ENCODE peak calls at places on chromosomes 13 and 19, in seven cellular contexts. One of them, this sample, is unnamed. For H3K36me3, the result is how much of the 10 kb centered on the place peaks cover.

GRCh38 chr19:51572908-51573307 is 1.8 kb downstream of the ZNF175 start:
- DNase-seq in testis: no peak
- DNase-seq in CD8-positive, alpha-beta memory T cell: no peak
- DNase-seq in A673: no peak
- DNase-seq in stomach: no peak
- DNase-seq in colonic mucosa: no peak
- DNase-seq in psoas muscle: no peak
- DNase-seq in this sample: no peak

GRCh38 chr19:40348961-40349507 is 539 bp downstream of the PLD3 start:
- DNase-seq in testis: no peak
- DNase-seq in CD8-positive, alpha-beta memory T cell: peak
- DNase-seq in A673: peak
- DNase-seq in stomach: no peak
- DNase-seq in colonic mucosa: no peak
- DNase-seq in psoas muscle: no peak
- DNase-seq in this sample: no peak

GRCh38 chr13:70338608-70339007 is 230.4 kb upstream of the KLHL1 start:
- DNase-seq in testis: no peak
- DNase-seq in CD8-positive, alpha-beta memory T cell: no peak
- DNase-seq in A673: no peak
- DNase-seq in stomach: no peak
- DNase-seq in colonic mucosa: no peak
- DNase-seq in psoas muscle: no peak
- DNase-seq in this sample: no peak

GRCh38 chr13:105918842-105919741 is 616.4 kb downstream of the EFNB2 start:
- DNase-seq in testis: no peak
- DNase-seq in CD8-positive, alpha-beta memory T cell: no peak
- DNase-seq in A673: peak
- DNase-seq in stomach: peak
- DNase-seq in colonic mucosa: peak
- DNase-seq in psoas muscle: no peak
- DNase-seq in this sample: no peak

GRCh38 chr19:55152017-55152416 is 3.0 kb upstream of the TNNT1 start:
- DNase-seq in testis: no peak
- DNase-seq in CD8-positive, alpha-beta memory T cell: no peak
- DNase-seq in A673: peak
- DNase-seq in stomach: no peak
- DNase-seq in colonic mucosa: no peak
- DNase-seq in psoas muscle: no peak
- DNase-seq in this sample: no peak

GRCh38 chr13:40215747-40216146 is 450.7 kb downstream of the FOXO1 start:
- DNase-seq in testis: no peak
- DNase-seq in CD8-positive, alpha-beta memory T cell: no peak
- DNase-seq in A673: no peak
- DNase-seq in stomach: no peak
- DNase-seq in colonic mucosa: no peak
- DNase-seq in psoas muscle: no peak
- DNase-seq in this sample: no peak

GRCh38 chr13:27110056-27110746 is 61.4 kb downstream of the USP12 start:
- DNase-seq in testis: no peak
- DNase-seq in CD8-positive, alpha-beta memory T cell: no peak
- DNase-seq in A673: no peak
- DNase-seq in stomach: no peak
- DNase-seq in colonic mucosa: no peak
- DNase-seq in psoas muscle: no peak
- DNase-seq in this sample: no peak

GRCh38 chr13:108425056-108425455 is 155.5 kb downstream of the TNFSF13B start:
- DNase-seq in testis: no peak
- DNase-seq in CD8-positive, alpha-beta memory T cell: no peak
- DNase-seq in A673: no peak
- DNase-seq in stomach: no peak
- DNase-seq in colonic mucosa: no peak
- DNase-seq in psoas muscle: no peak
- DNase-seq in this sample: no peak

GRCh38 chr19:28793391-28794168 is 419.4 kb downstream of the UQCRFS1 start:
- DNase-seq in testis: peak
- DNase-seq in CD8-positive, alpha-beta memory T cell: no peak
- DNase-seq in A673: no peak
- DNase-seq in stomach: no peak
- DNase-seq in colonic mucosa: no peak
- DNase-seq in psoas muscle: no peak
- DNase-seq in this sample: no peak

GRCh38 chr19:55344444-55344843 is 4.8 kb downstream of the KMT5C start:
- DNase-seq in testis: peak
- DNase-seq in CD8-positive, alpha-beta memory T cell: no peak
- DNase-seq in A673: no peak
- DNase-seq in stomach: no peak
- DNase-seq in colonic mucosa: no peak
- DNase-seq in psoas muscle: no peak
- DNase-seq in this sample: no peak

GRCh38 chr13:29510698-29511438 is 84.6 kb downstream of the SLC7A1 start:
- DNase-seq in testis: no peak
- DNase-seq in CD8-positive, alpha-beta memory T cell: no peak
- DNase-seq in A673: no peak
- DNase-seq in stomach: no peak
- DNase-seq in colonic mucosa: no peak
- DNase-seq in psoas muscle: no peak
- DNase-seq in this sample: no peak

GRCh38 chr19:48629297-48629598 is 7.9 kb downstream of the DBP start:
- DNase-seq in testis: no peak
- DNase-seq in CD8-positive, alpha-beta memory T cell: no peak
- DNase-seq in A673: no peak
- DNase-seq in stomach: no peak
- DNase-seq in colonic mucosa: no peak
- DNase-seq in psoas muscle: no peak
- DNase-seq in this sample: no peak
- H3K36me3 ChIP-seq in testis: under half
- H3K36me3 ChIP-seq in CD8-positive, alpha-beta memory T cell: under half
- H3K36me3 ChIP-seq in A673: under half
- H3K36me3 ChIP-seq in stomach: under half
- H3K36me3 ChIP-seq in colonic mucosa: under half
- H3K36me3 ChIP-seq in psoas muscle: under half
- H3K36me3 ChIP-seq in this sample: half or more

GRCh38 chr19:32812571-32812970 is 57.0 kb downstream of the SLC7A9 start:
- DNase-seq in testis: no peak
- DNase-seq in CD8-positive, alpha-beta memory T cell: no peak
- DNase-seq in A673: no peak
- DNase-seq in stomach: no peak
- DNase-seq in colonic mucosa: no peak
- DNase-seq in psoas muscle: no peak
- DNase-seq in this sample: no peak
- H3K36me3 ChIP-seq in testis: under half
- H3K36me3 ChIP-seq in CD8-positive, alpha-beta memory T cell: under half
- H3K36me3 ChIP-seq in A673: under half
- H3K36me3 ChIP-seq in stomach: under half
- H3K36me3 ChIP-seq in colonic mucosa: under half
- H3K36me3 ChIP-seq in psoas muscle: under half
- H3K36me3 ChIP-seq in this sample: under half

GRCh38 chr19:1364070-1364719 is 19.5 kb upstream of the NDUFS7 start:
- DNase-seq in testis: no peak
- DNase-seq in CD8-positive, alpha-beta memory T cell: peak
- DNase-seq in A673: no peak
- DNase-seq in stomach: no peak
- DNase-seq in colonic mucosa: no peak
- DNase-seq in psoas muscle: no peak
- DNase-seq in this sample: no peak
- H3K36me3 ChIP-seq in testis: under half
- H3K36me3 ChIP-seq in CD8-positive, alpha-beta memory T cell: under half
- H3K36me3 ChIP-seq in A673: under half
- H3K36me3 ChIP-seq in stomach: half or more
- H3K36me3 ChIP-seq in colonic mucosa: under half
- H3K36me3 ChIP-seq in psoas muscle: half or more
- H3K36me3 ChIP-seq in this sample: half or more

DNA sequence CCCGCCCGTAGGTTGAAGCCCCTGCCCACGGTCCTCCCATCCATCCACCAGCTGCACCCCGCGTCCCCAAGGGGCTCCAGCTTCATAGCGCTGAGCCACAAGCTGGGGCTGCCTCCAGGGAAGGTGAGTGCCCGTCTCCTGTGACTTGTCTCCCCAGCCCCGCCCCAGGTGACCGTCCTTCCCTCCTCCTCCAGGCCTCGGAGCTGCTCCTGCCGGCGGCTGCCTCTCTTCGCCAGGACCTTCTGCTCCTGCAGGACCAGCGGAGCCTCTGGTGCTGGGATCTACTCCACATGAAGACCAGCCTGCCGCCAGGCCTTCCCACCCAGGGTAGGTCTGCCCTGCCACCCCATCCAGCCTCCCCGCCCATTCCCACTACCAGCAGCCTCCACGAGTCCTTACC is 7.5 kb downstream of the HAUS5 start:
- DNase-seq in testis: no peak
- DNase-seq in CD8-positive, alpha-beta memory T cell: no peak
- DNase-seq in A673: no peak
- DNase-seq in stomach: no peak
- DNase-seq in colonic mucosa: no peak
- DNase-seq in psoas muscle: no peak
- DNase-seq in this sample: no peak
- H3K36me3 ChIP-seq in testis: under half
- H3K36me3 ChIP-seq in CD8-positive, alpha-beta memory T cell: under half
- H3K36me3 ChIP-seq in A673: under half
- H3K36me3 ChIP-seq in stomach: half or more
- H3K36me3 ChIP-seq in colonic mucosa: under half
- H3K36me3 ChIP-seq in psoas muscle: under half
- H3K36me3 ChIP-seq in this sample: under half

GRCh38 chr13:113224486-113224885 is 15.1 kb downstream of the CUL4A start:
- DNase-seq in testis: no peak
- DNase-seq in CD8-positive, alpha-beta memory T cell: no peak
- DNase-seq in A673: no peak
- DNase-seq in stomach: no peak
- DNase-seq in colonic mucosa: no peak
- DNase-seq in psoas muscle: no peak
- DNase-seq in this sample: no peak

GRCh38 chr13:113220877-113221276 is 11.5 kb downstream of the CUL4A start:
- DNase-seq in testis: no peak
- DNase-seq in CD8-positive, alpha-beta memory T cell: no peak
- DNase-seq in A673: no peak
- DNase-seq in stomach: no peak
- DNase-seq in colonic mucosa: no peak
- DNase-seq in psoas muscle: no peak
- DNase-seq in this sample: peak

GRCh38 chr13:113229791-113230190 is 20.4 kb downstream of the CUL4A start:
- DNase-seq in testis: no peak
- DNase-seq in CD8-positive, alpha-beta memory T cell: no peak
- DNase-seq in A673: no peak
- DNase-seq in stomach: no peak
- DNase-seq in colonic mucosa: no peak
- DNase-seq in psoas muscle: no peak
- DNase-seq in this sample: no peak

GRCh38 chr13:113226873-113227272 is 17.5 kb downstream of the CUL4A start:
- DNase-seq in testis: no peak
- DNase-seq in CD8-positive, alpha-beta memory T cell: no peak
- DNase-seq in A673: no peak
- DNase-seq in stomach: no peak
- DNase-seq in colonic mucosa: no peak
- DNase-seq in psoas muscle: no peak
- DNase-seq in this sample: no peak

GRCh38 chr13:113225515-113225914 is 16.1 kb downstream of the CUL4A start:
- DNase-seq in testis: no peak
- DNase-seq in CD8-positive, alpha-beta memory T cell: no peak
- DNase-seq in A673: no peak
- DNase-seq in stomach: no peak
- DNase-seq in colonic mucosa: no peak
- DNase-seq in psoas muscle: no peak
- DNase-seq in this sample: no peak
- H3K36me3 ChIP-seq in testis: under half
- H3K36me3 ChIP-seq in CD8-positive, alpha-beta memory T cell: under half
- H3K36me3 ChIP-seq in A673: under half
- H3K36me3 ChIP-seq in stomach: half or more
- H3K36me3 ChIP-seq in colonic mucosa: under half
- H3K36me3 ChIP-seq in psoas muscle: half or more
- H3K36me3 ChIP-seq in this sample: under half

GRCh38 chr19:6017576-6017975 is 39.6 kb upstream of the RANBP3 start:
- DNase-seq in testis: no peak
- DNase-seq in CD8-positive, alpha-beta memory T cell: no peak
- DNase-seq in A673: no peak
- DNase-seq in stomach: no peak
- DNase-seq in colonic mucosa: no peak
- DNase-seq in psoas muscle: no peak
- DNase-seq in this sample: no peak

GRCh38 chr19:6015841-6016545 is 38.1 kb upstream of the RANBP3 start:
- DNase-seq in testis: no peak
- DNase-seq in CD8-positive, alpha-beta memory T cell: no peak
- DNase-seq in A673: no peak
- DNase-seq in stomach: no peak
- DNase-seq in colonic mucosa: no peak
- DNase-seq in psoas muscle: no peak
- DNase-seq in this sample: no peak

GRCh38 chr19:6020166-6020967 is 42.4 kb upstream of the RANBP3 start:
- DNase-seq in testis: no peak
- DNase-seq in CD8-positive, alpha-beta memory T cell: no peak
- DNase-seq in A673: no peak
- DNase-seq in stomach: peak
- DNase-seq in colonic mucosa: no peak
- DNase-seq in psoas muscle: no peak
- DNase-seq in this sample: peak

GRCh38 chr19:6020972-6021805 is 43.2 kb upstream of the RANBP3 start:
- DNase-seq in testis: no peak
- DNase-seq in CD8-positive, alpha-beta memory T cell: no peak
- DNase-seq in A673: no peak
- DNase-seq in stomach: peak
- DNase-seq in colonic mucosa: no peak
- DNase-seq in psoas muscle: no peak
- DNase-seq in this sample: no peak

GRCh38 chr19:6018786-6019185 is 40.8 kb upstream of the RANBP3 start:
- DNase-seq in testis: no peak
- DNase-seq in CD8-positive, alpha-beta memory T cell: no peak
- DNase-seq in A673: no peak
- DNase-seq in stomach: no peak
- DNase-seq in colonic mucosa: no peak
- DNase-seq in psoas muscle: no peak
- DNase-seq in this sample: no peak
- H3K36me3 ChIP-seq in testis: under half
- H3K36me3 ChIP-seq in CD8-positive, alpha-beta memory T cell: under half
- H3K36me3 ChIP-seq in A673: under half
- H3K36me3 ChIP-seq in stomach: under half
- H3K36me3 ChIP-seq in colonic mucosa: under half
- H3K36me3 ChIP-seq in psoas muscle: under half
- H3K36me3 ChIP-seq in this sample: under half

GRCh38 chr13:48594080-48594815 is 59.5 kb upstream of the CYSLTR2 start:
- DNase-seq in testis: no peak
- DNase-seq in CD8-positive, alpha-beta memory T cell: no peak
- DNase-seq in A673: no peak
- DNase-seq in stomach: no peak
- DNase-seq in colonic mucosa: no peak
- DNase-seq in psoas muscle: no peak
- DNase-seq in this sample: no peak
- H3K36me3 ChIP-seq in testis: under half
- H3K36me3 ChIP-seq in CD8-positive, alpha-beta memory T cell: under half
- H3K36me3 ChIP-seq in A673: under half
- H3K36me3 ChIP-seq in stomach: under half
- H3K36me3 ChIP-seq in colonic mucosa: under half
- H3K36me3 ChIP-seq in psoas muscle: under half
- H3K36me3 ChIP-seq in this sample: under half

DNA sequence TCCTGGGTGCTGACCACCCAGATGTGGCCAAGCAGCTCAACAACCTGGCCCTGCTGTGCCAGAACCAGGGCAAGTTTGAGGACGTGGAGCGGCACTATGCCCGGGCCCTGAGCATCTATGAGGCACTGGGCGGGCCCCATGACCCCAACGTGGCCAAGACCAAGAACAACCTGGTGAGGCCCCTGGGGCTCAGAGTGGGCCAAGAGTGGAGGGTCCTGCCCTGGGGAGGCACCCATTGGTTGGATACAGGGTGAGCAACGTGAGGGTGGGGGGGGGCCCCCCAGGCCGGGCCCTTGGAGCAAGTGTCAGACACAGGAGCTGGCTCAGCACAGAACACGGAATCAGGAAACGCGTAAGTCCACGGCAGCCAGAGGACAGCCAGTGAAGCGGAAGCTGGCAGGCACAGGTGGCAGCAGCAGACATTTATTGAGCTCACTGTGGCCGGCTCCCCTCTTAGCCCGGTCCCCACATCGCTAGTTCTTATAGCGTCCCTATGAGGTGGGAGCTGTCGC is 8.9 kb downstream of the KLC3 start:
- DNase-seq in testis: no peak
- DNase-seq in CD8-positive, alpha-beta memory T cell: no peak
- DNase-seq in A673: no peak
- DNase-seq in stomach: no peak
- DNase-seq in colonic mucosa: no peak
- DNase-seq in psoas muscle: no peak
- DNase-seq in this sample: no peak
- H3K36me3 ChIP-seq in testis: under half
- H3K36me3 ChIP-seq in CD8-positive, alpha-beta memory T cell: under half
- H3K36me3 ChIP-seq in A673: under half
- H3K36me3 ChIP-seq in stomach: under half
- H3K36me3 ChIP-seq in colonic mucosa: under half
- H3K36me3 ChIP-seq in psoas muscle: under half
- H3K36me3 ChIP-seq in this sample: under half

This sample was measured in naive thymus-derived CD4-positive, alpha-beta T cell.